ENCODE peak calls at places on chromosomes 12 and 14, in five cellular contexts. D, Z, M, Q and Y are unnamed samples.

GRCh38 chr14:22466520-22466919 is 122.5 kb downstream of the DAD1 start:
- DNase-seq in Q (no peak), Z (no peak), M (no peak), D (no peak), Y (no peak)

GRCh38 chr12:131511391-131511802 is 199.5 kb upstream of the SFSWAP start:
- DNase-seq in M (peak), Z (no peak), D (no peak), Q (no peak), Y (peak)

GRCh38 chr12:48001426-48002178 is 2.7 kb downstream of the COL2A1 start:
- DNase-seq in Z (no peak), D (peak), M (peak), Q (no peak), Y (no peak)

GRCh38 chr12:41190360-41190759 is 2.2 kb downstream of the PDZRN4 start:
- DNase-seq in M (peak), D (no peak), Q (no peak), Z (no peak), Y (no peak)

GRCh38 chr14:31479026-31479425 is 8.8 kb downstream of the GPR33 start:
- DNase-seq in Z (no peak), M (no peak), D (no peak), Q (no peak), Y (no peak)

GRCh38 chr12:8987589-8988205 is 1.6 kb upstream of the KLRG1 start:
- DNase-seq in Q (no peak), Z (no peak), D (no peak), M (no peak), Y (no peak)

GRCh38 chr14:20494935-20495766 is 10.2 kb upstream of the RNASE10 start:
- DNase-seq in Z (no peak), M (peak), D (no peak), Q (no peak), Y (no peak)

GRCh38 chr12:94670075-94670474 is 19.7 kb upstream of the TMCC3 start:
- DNase-seq in M (no peak), D (no peak), Z (no peak), Q (no peak), Y (no peak)

GRCh38 chr14:60839057-60839456 is 104.5 kb downstream of the MNAT1 start:
- DNase-seq in Z (no peak), D (no peak), Q (no peak), M (no peak), Y (no peak)

GRCh38 chr14:85535916-85536834 is 6.2 kb downstream of the FLRT2 start:
- DNase-seq in Q (no peak), D (no peak), Z (no peak), M (no peak), Y (no peak)

GRCh38 chr12:32870716-32871115 is 25.9 kb downstream of the PKP2 start:
- DNase-seq in Z (no peak), M (no peak), Q (no peak), D (no peak), Y (no peak)

GRCh38 chr14:28515571-28515970 is 251.0 kb upstream of the FOXG1 start:
- DNase-seq in Q (no peak), M (no peak), D (no peak), Z (no peak), Y (peak)

GRCh38 chr12:57591567-57592325 is 754 bp downstream of the PIP4K2C start:
- DNase-seq in D (no peak), Q (peak), Z (no peak), M (no peak), Y (no peak)

GRCh38 chr12:115988193-115988592 is 289.3 kb downstream of the MED13L start:
- DNase-seq in Q (no peak), Z (no peak), D (no peak), M (no peak), Y (no peak)

GRCh38 chr12:57720606-57721595 is 17.6 kb downstream of the AGAP2 start:
- DNase-seq in Z (no peak), Q (no peak), M (no peak), D (no peak), Y (no peak)

GRCh38 chr14:102544034-102544744 is 34.6 kb upstream of the ANKRD9 start:
- DNase-seq in Q (no peak), Z (no peak), D (no peak), M (peak), Y (no peak)

GRCh38 chr12:70049596-70050360 is 193.5 kb upstream of the CNOT2 start:
- DNase-seq in M (no peak), Z (no peak), D (no peak), Q (no peak), Y (peak)
- H3K27ac ChIP-seq in M (no peak), Z (no peak), D (no peak), Q (no peak), Y (peak)

DNA sequence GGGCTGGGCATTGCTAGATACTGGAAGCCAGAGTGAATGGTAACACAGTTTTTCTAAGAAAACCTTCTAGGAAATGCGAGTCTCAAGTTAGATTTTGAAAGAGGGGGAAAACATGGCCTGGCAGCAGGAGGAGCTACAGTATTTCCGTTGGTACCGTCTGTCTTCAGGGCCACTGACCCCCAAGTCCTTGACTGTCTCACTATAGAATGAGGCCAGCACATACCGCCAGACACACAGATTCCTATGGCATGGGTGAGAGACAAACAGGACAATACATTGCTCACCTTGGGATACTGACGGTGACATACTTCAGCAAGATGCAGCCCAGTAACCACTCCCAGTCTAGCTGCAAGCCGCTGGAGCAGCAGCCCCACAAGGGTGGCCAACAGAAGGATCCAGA is 21.7 kb downstream of the SLC11A2 start:
- DNase-seq in Z (no peak), Q (no peak), D (no peak), M (no peak), Y (no peak)
- H3K27ac ChIP-seq in Z (no peak), Q (no peak), D (no peak), M (no peak), Y (no peak)

GRCh38 chr12:70637286-70637685 is at the start of gene PTPRB:
- DNase-seq in Q (no peak), D (no peak), M (no peak), Z (no peak), Y (no peak)
- H3K27ac ChIP-seq in Q (peak), D (no peak), M (no peak), Z (no peak), Y (no peak)

DNA sequence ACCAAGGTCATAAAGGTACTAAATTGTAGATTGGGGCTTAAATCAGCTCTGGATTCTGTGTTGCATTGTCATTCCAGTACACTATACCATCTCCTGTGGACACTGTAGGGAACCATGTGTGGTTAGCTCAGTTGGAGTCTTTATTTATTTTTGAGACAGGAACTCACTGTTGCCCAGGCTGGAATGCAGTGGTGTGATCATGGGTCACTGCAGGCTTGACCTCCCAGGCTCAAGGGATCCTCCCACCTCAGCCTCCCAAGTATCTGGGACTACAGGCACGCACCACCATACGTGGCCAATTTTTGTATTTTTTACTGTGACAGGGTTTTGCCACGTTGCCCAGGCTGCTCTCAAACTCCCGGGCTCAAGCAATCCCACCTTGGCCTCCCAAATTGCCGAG is 6.7 kb downstream of the PAPOLA start:
- DNase-seq in M (no peak), D (no peak), Q (no peak), Z (no peak), Y (no peak)
- H3K27ac ChIP-seq in M (no peak), D (no peak), Q (no peak), Z (no peak), Y (no peak)

DNA sequence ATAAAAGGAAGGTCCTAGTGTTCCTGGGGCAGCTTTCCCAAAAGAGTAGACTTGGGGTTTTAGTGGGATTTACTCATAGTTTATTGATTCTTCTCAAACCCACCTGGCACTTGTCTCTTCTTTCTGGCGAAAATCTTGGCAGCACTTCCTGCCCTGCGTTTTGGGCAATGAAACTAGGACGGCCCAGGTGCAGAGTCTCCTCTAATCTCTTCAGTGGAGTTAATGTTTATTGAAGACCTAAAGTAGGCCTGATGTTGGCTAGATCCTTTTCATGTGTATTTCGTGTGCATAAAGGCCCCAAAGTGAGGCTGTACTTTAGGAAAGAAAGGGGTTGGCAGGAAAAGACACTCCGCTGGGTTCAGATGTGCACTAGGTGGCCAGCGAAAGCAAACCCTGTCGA is 5.1 kb downstream of the WNT5B start:
- DNase-seq in M (no peak), Q (no peak), D (no peak), Z (no peak), Y (no peak)
- H3K27ac ChIP-seq in M (no peak), Q (no peak), D (no peak), Z (no peak), Y (no peak)